ENCODE peak calls at places on chromosomes 11 and 22, in seven cellular contexts. J, E, X, T, A, U and S are unnamed samples.

GRCh38 chr11:118438314-118438931 is 2.1 kb downstream of the KMT2A start:
- DNase-seq in A (no peak), T (no peak), E (no peak), U (peak), J (peak), X (peak), S (peak)

GRCh38 chr22:49299821-49300231 is 527.8 kb downstream of the BRD1 start:
- DNase-seq in J (no peak), U (no peak), X (no peak), E (peak), A (no peak), T (no peak), S (peak)

GRCh38 chr11:113251281-113251680 is 63.1 kb upstream of the TTC12 start:
- DNase-seq in E (no peak), J (no peak), A (no peak), T (no peak), U (no peak), X (no peak), S (no peak)

GRCh38 chr22:21651521-21652009 is 9.5 kb downstream of the SDF2L1 start:
- DNase-seq in A (no peak), E (no peak), T (no peak), J (no peak), U (no peak), X (no peak), S (no peak)

GRCh38 chr11:117478926-117479325 is 151.3 kb downstream of the CEP164 start:
- DNase-seq in X (no peak), A (no peak), U (no peak), J (no peak), T (peak), E (no peak), S (no peak)

GRCh38 chr11:131470526-131470925 is 100.1 kb downstream of the NTM start:
- DNase-seq in E (no peak), U (no peak), X (no peak), T (no peak), J (no peak), A (no peak), S (no peak)

GRCh38 chr11:130525307-130525706 is 76.9 kb downstream of the ADAMTS15 start:
- DNase-seq in J (no peak), A (no peak), T (no peak), U (no peak), X (no peak), E (no peak), S (peak)

GRCh38 chr11:46308632-46309419 is 31.4 kb downstream of the CREB3L1 start:
- DNase-seq in E (peak), J (peak), A (peak), X (peak), U (peak), T (peak), S (no peak)

GRCh38 chr11:65862191-65862735 is 2.0 kb downstream of the MUS81 start:
- DNase-seq in J (no peak), U (no peak), A (peak), T (peak), X (no peak), E (no peak), S (peak)

GRCh38 chr11:76579047-76579751 is 91.3 kb downstream of the LRRC32 start:
- DNase-seq in T (no peak), J (peak), A (no peak), X (no peak), E (no peak), U (no peak), S (peak)

GRCh38 chr11:19679952-19680823 is 32.4 kb upstream of the NAV2 start:
- DNase-seq in A (peak), T (peak), U (peak), E (no peak), X (peak), J (peak), S (peak)

GRCh38 chr22:36982136-36982535 is 37.1 kb downstream of the TST start:
- DNase-seq in T (no peak), U (no peak), E (no peak), X (no peak), J (no peak), A (no peak), S (no peak)

GRCh38 chr11:63608353-63609345 is 5.6 kb downstream of the PLAAT3 start:
- DNase-seq in E (no peak), T (no peak), U (no peak), A (no peak), X (no peak), J (peak), S (peak)

GRCh38 chr11:122645847-122646246 is 9.7 kb upstream of the UBASH3B start:
- DNase-seq in E (no peak), J (no peak), X (no peak), U (no peak), A (no peak), T (no peak), S (no peak)

GRCh38 chr11:69425895-69426544 is 55.4 kb upstream of the LINC01488 start:
- DNase-seq in U (no peak), J (no peak), A (no peak), T (no peak), X (no peak), E (no peak), S (no peak)

GRCh38 chr11:21806508-21806907 is 386.4 kb upstream of the ANO5 start:
- DNase-seq in A (no peak), X (no peak), T (no peak), J (no peak), U (no peak), E (no peak), S (no peak)

GRCh38 chr11:13354335-13354734 is 76.7 kb downstream of the BMAL1 start:
- DNase-seq in A (no peak), T (no peak), X (no peak), J (peak), U (no peak), E (no peak), S (no peak)

GRCh38 chr11:15278129-15278528 is 163.4 kb downstream of the INSC start:
- DNase-seq in T (no peak), E (no peak), U (no peak), A (no peak), J (peak), X (no peak), S (no peak)

GRCh38 chr22:36233796-36234195 is 5.5 kb downstream of the APOL2 start:
- DNase-seq in E (no peak), X (no peak), J (no peak), T (no peak), A (no peak), U (no peak), S (no peak)

GRCh38 chr11:76610871-76611475 is 59.6 kb downstream of the LRRC32 start:
- DNase-seq in E (peak), X (no peak), J (no peak), U (peak), T (no peak), A (no peak), S (no peak)

GRCh38 chr11:96008161-96008560 is 84.3 kb upstream of the MTMR2 start:
- DNase-seq in A (no peak), U (no peak), J (peak), X (no peak), T (no peak), E (no peak), S (no peak)

GRCh38 chr22:19625331-19626041 is 88.8 kb upstream of the SEPTIN5 start:
- DNase-seq in U (no peak), X (no peak), J (no peak), E (no peak), T (no peak), A (no peak), S (no peak)

GRCh38 chr11:28756977-28757376 is 648.8 kb downstream of the METTL15 start:
- DNase-seq in T (no peak), U (no peak), E (no peak), X (no peak), A (no peak), J (peak), S (no peak)

GRCh38 chr11:22795914-22796313 is 33.7 kb downstream of the SVIP start:
- DNase-seq in X (no peak), A (no peak), U (no peak), E (no peak), T (no peak), J (no peak), S (no peak)

GRCh38 chr22:43944670-43945430 is 10.4 kb upstream of the SAMM50 start:
- DNase-seq in A (no peak), X (no peak), U (no peak), E (no peak), T (no peak), J (no peak), S (no peak)

GRCh38 chr22:43948836-43949235 is 6.4 kb upstream of the SAMM50 start:
- DNase-seq in U (no peak), J (no peak), X (no peak), E (no peak), T (no peak), A (no peak), S (no peak)

GRCh38 chr22:43946391-43946680 is 8.9 kb upstream of the SAMM50 start:
- DNase-seq in A (no peak), J (no peak), U (no peak), X (no peak), E (no peak), T (no peak), S (no peak)

GRCh38 chr22:43941449-43941848 is 13.8 kb upstream of the SAMM50 start:
- DNase-seq in X (no peak), T (no peak), E (no peak), J (no peak), U (no peak), A (no peak), S (no peak)

DNA sequence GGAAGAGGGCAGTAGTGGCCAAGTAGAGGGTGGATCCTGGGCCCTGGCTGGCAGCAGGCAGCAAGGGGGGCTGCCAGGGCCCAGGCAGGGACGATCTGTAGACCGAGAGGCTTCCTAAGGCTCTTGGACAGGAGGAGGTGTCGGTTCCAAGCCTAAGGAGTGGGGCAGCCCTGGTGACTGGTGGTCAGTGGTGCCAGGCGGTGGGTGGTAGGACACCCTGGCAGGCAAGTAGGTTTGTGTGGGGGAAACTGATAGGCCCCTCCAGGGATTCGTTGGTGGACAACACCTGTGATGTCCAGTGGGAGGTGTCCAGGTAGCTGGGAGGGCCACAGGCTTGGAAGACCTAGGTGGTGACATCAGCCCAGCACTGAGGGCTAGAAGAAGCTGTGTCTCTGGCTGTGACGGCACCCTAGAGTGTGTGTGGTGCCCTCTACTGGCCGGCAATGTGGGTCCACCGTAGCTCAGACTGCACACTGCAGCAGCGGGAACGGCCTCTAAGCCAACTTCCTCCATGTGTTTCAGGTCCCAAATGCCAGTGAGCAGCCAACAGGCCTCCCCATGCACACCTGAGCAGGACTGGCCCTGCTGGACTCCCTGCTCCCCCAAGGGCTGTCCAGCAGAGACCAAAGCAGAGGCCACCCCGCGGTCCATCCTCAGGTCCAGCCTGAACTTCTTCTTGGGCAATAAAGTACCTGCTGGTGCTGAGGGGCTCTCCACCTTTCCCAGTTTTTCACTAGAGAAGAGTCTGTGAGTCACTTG is 9.4 kb upstream of the SAMM50 start:
- DNase-seq in T (no peak), X (peak), E (no peak), U (peak), A (no peak), J (peak), S (no peak)
- TF ChIP-seq CTCF in T (peak), X (peak), E (peak), U (peak), A (peak), J (peak), S (peak)

GRCh38 chr11:5449432-5449831 is 309 bp downstream of the OR51I2 start:
- DNase-seq in X (no peak), J (no peak), U (no peak), T (no peak), E (no peak), A (no peak), S (no peak)

GRCh38 chr11:5449023-5449422 is at the start of gene OR51I2:
- DNase-seq in J (no peak), X (no peak), E (no peak), U (no peak), A (no peak), T (no peak), S (no peak)

GRCh38 chr11:5452712-5453111 is 3.6 kb downstream of the OR51I2 start:
- DNase-seq in T (no peak), A (no peak), X (no peak), U (no peak), E (no peak), J (no peak), S (no peak)
- TF ChIP-seq CTCF in T (no peak), A (no peak), X (no peak), U (no peak), E (no peak), J (no peak), S (no peak)

DNA sequence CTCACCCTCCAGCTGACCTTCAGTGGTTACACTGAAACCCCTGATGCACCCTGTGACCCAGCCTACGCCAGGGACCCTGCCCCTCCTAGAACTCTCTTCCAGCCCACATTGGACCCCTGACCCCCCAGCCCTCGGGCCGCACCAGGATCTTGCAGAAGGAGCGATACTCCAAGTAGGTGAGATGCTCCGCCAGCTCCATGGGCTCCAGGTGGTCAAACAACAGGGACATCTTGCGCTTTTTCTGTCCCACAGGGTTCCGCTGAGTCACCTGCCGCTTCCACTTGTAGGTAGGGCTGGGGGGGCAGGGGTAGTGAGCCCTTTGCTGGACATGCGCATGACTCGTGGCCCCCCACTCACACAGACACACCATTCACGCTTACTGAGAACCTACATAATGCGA is 4.1 kb downstream of the RASGRP2 start:
- DNase-seq in E (no peak), A (no peak), J (no peak), T (no peak), U (no peak), X (no peak), S (no peak)
- TF ChIP-seq CTCF in E (no peak), A (no peak), J (no peak), T (no peak), U (no peak), X (no peak), S (no peak)

GRCh38 chr22:41957941-41958556 is 6.1 kb downstream of the SMIM45 start:
- DNase-seq in J (no peak), U (no peak), X (no peak), T (no peak), E (no peak), A (no peak), S (no peak)
- TF ChIP-seq CTCF in J (no peak), U (peak), X (no peak), T (peak), E (no peak), A (peak), S (no peak)